ENCODE peak calls at places on chromosomes 13 and 19, in six cellular contexts. S is fibroblast of lung, M is stomach, O is RCC 7860, Q is fibroblast of gingiva, H is cardiac muscle cell. Y is an unnamed sample.

GRCh38 chr19:29478578-29479565 is 46.9 kb upstream of the VSTM2B start:
- DNase-seq in S (no peak), M (no peak), O (no peak), Q (no peak), H (peak), Y (no peak)

GRCh38 chr19:18173572-18174294 is at the start of gene IFI30:
- DNase-seq in S (no peak), M (peak), O (no peak), Q (no peak), H (peak), Y (peak)

GRCh38 chr13:75769141-75769905 is 133.2 kb downstream of the LMO7 start:
- DNase-seq in S (no peak), M (no peak), O (no peak), Q (no peak), H (no peak), Y (no peak)

GRCh38 chr13:20171364-20171763 is 10.5 kb upstream of the GJA3 start:
- DNase-seq in S (no peak), M (no peak), O (no peak), Q (no peak), H (no peak), Y (no peak)

GRCh38 chr19:54133312-54133956 is 4.1 kb upstream of the CNOT3 start:
- DNase-seq in S (no peak), M (no peak), O (no peak), Q (no peak), H (no peak), Y (no peak)

GRCh38 chr19:6811906-6812305 is 39.4 kb downstream of the VAV1 start:
- DNase-seq in S (peak), M (no peak), O (peak), Q (peak), H (no peak), Y (peak)

GRCh38 chr19:1295169-1296012 is 9.7 kb downstream of the EFNA2 start:
- DNase-seq in S (no peak), M (no peak), O (no peak), Q (no peak), H (peak), Y (no peak)

GRCh38 chr13:112965573-112966115 is 3.4 kb upstream of the MCF2L start:
- DNase-seq in S (no peak), M (no peak), O (no peak), Q (no peak), H (no peak), Y (no peak)

GRCh38 chr19:7366701-7367420 is 18.1 kb downstream of the ARHGEF18 start:
- DNase-seq in S (peak), M (no peak), O (peak), Q (no peak), H (no peak), Y (peak)

GRCh38 chr13:76516013-76516412 is 370.2 kb downstream of the KCTD12 start:
- DNase-seq in S (peak), M (no peak), O (no peak), Q (peak), H (no peak), Y (no peak)

GRCh38 chr13:30735025-30735967 is at the start of gene ALOX5AP:
- DNase-seq in S (no peak), M (peak), O (no peak), Q (no peak), H (no peak), Y (no peak)

GRCh38 chr13:102203718-102204117 is 198.1 kb downstream of the FGF14 start:
- DNase-seq in S (no peak), M (no peak), O (no peak), Q (no peak), H (no peak), Y (no peak)

GRCh38 chr13:114097893-114098688 is 34.3 kb downstream of the RASA3 start:
- DNase-seq in S (no peak), M (no peak), O (no peak), Q (no peak), H (no peak), Y (no peak)

GRCh38 chr13:111347438-111347837 is 27.0 kb downstream of the TEX29 start:
- DNase-seq in S (no peak), M (no peak), O (no peak), Q (no peak), H (no peak), Y (no peak)

GRCh38 chr13:113458218-113459065 is 5.2 kb upstream of the ADPRHL1 start:
- DNase-seq in S (peak), M (no peak), O (no peak), Q (no peak), H (peak), Y (no peak)

GRCh38 chr13:111020546-111020945 is 94.6 kb upstream of the ARHGEF7 start:
- DNase-seq in S (no peak), M (no peak), O (no peak), Q (no peak), H (no peak), Y (no peak)

GRCh38 chr19:18102916-18103542 is 5.5 kb downstream of the MAST3 start:
- DNase-seq in S (no peak), M (no peak), O (no peak), Q (no peak), H (no peak), Y (no peak)

GRCh38 chr19:531753-532571 is at the start of gene CDC34:
- DNase-seq in S (no peak), M (no peak), O (no peak), Q (no peak), H (peak), Y (no peak)

GRCh38 chr19:2790557-2791271 is 5.4 kb downstream of the THOP1 start:
- DNase-seq in S (no peak), M (no peak), O (no peak), Q (no peak), H (no peak), Y (no peak)